ENCODE peak calls at places on chromosomes 5 and 9, in six cellular contexts. A, Q, L, O, K and V are unnamed samples.

GRCh38 chr5:61371474-61371873 is 39.4 kb downstream of the ZSWIM6 start:
- DNase-seq in O (no peak), Q (no peak), L (no peak), A (no peak), K (no peak), V (no peak)

GRCh38 chr9:306907-307306 is 92.2 kb downstream of the DOCK8 start:
- DNase-seq in O (no peak), A (peak; percentile 28), K (no peak), Q (no peak), L (peak; percentile 65), V (no peak)

GRCh38 chr9:15182755-15183154 is 124.3 kb downstream of the TTC39B start:
- DNase-seq in A (no peak), O (no peak), L (no peak), K (no peak), Q (no peak), V (no peak)

GRCh38 chr5:114362977-114363721 is 1.3 kb downstream of the KCNN2 start:
- DNase-seq in O (no peak), A (peak; percentile 30), K (no peak), Q (no peak), L (peak; percentile 15), V (no peak)

GRCh38 chr5:78647411-78647818 is 1.2 kb downstream of the LHFPL2 start:
- DNase-seq in L (no peak), K (no peak), O (no peak), Q (no peak), A (peak; percentile 13), V (peak; percentile 76)

GRCh38 chr5:172156541-172156994 is 31.5 kb downstream of the STK10 start:
- DNase-seq in A (no peak), L (no peak), Q (peak; percentile 68), K (no peak), O (no peak), V (no peak)

GRCh38 chr5:121757753-121758152 is 93.9 kb upstream of the FTMT start:
- DNase-seq in O (no peak), A (no peak), L (no peak), K (no peak), Q (no peak), V (no peak)

GRCh38 chr9:38160613-38161215 is 91.7 kb upstream of the SHB start:
- DNase-seq in O (no peak), L (peak; percentile 49), A (peak; percentile 78), K (no peak), Q (peak; percentile 36), V (peak; percentile 38)

GRCh38 chr5:73974871-73975351 is 348.9 kb downstream of the ARHGEF28 start:
- DNase-seq in L (no peak), O (no peak), K (no peak), Q (peak; percentile 20), A (no peak), V (no peak)

GRCh38 chr9:80077059-80077458 is 505.3 kb downstream of the TLE4 start:
- DNase-seq in K (no peak), O (no peak), A (no peak), Q (no peak), L (no peak), V (no peak)

GRCh38 chr9:37988041-37988440 is 81.0 kb downstream of the SHB start:
- DNase-seq in L (no peak), O (no peak), A (no peak), K (no peak), Q (no peak), V (no peak)

GRCh38 chr5:45454114-45454513 is 242.1 kb downstream of the HCN1 start:
- DNase-seq in K (no peak), A (peak; percentile 11), Q (no peak), O (peak; percentile 1), L (no peak), V (peak; percentile 57)

GRCh38 chr5:16578474-16578883 is 38.3 kb downstream of the RETREG1 start:
- DNase-seq in O (no peak), L (no peak), Q (no peak), A (no peak), K (no peak), V (no peak)

GRCh38 chr5:133702773-133703770 is 90.7 kb upstream of the FSTL4 start:
- DNase-seq in K (no peak), A (no peak), L (no peak), O (no peak), Q (no peak), V (no peak)

GRCh38 chr9:78620764-78621163 is 323.8 kb downstream of the PSAT1 start:
- DNase-seq in O (no peak), Q (no peak), A (no peak), K (no peak), L (no peak), V (no peak)

GRCh38 chr9:112396872-112397271 is 17.0 kb downstream of the HSDL2 start:
- DNase-seq in L (no peak), A (no peak), O (no peak), Q (no peak), K (no peak), V (no peak)

GRCh38 chr9:101400120-101400519 is 1.5 kb downstream of the ZNF189 start:
- DNase-seq in Q (peak; percentile 30), O (no peak), K (no peak), A (no peak), L (no peak), V (peak; percentile 41)

GRCh38 chr5:110909950-110910349 is 161.6 kb upstream of the TSLP start:
- DNase-seq in K (no peak), Q (no peak), L (no peak), O (no peak), A (no peak), V (no peak)

GRCh38 chr9:88989961-88990570 is 1.2 kb upstream of the S1PR3 start:
- DNase-seq in O (no peak), L (no peak), A (no peak), Q (no peak), K (no peak), V (no peak)

GRCh38 chr5:142248853-142249462 is 75.9 kb downstream of the SPRY4 start:
- DNase-seq in L (no peak), Q (peak; percentile 67), A (no peak), K (no peak), O (no peak), V (no peak)

GRCh38 chr5:6633469-6634326 is 458 bp downstream of the SRD5A1 start:
- DNase-seq in O (no peak), A (peak; percentile 60), K (peak; percentile 70), L (no peak), Q (no peak), V (peak; percentile 62)

GRCh38 chr9:131475956-131476776 is 26.6 kb upstream of the POMT1 start:
- DNase-seq in K (no peak), A (no peak), Q (no peak), O (no peak), L (no peak), V (no peak)

GRCh38 chr9:38257626-38258215 is 134.8 kb upstream of the ALDH1B1 start:
- DNase-seq in O (no peak), K (no peak), A (no peak), L (no peak), Q (no peak), V (no peak)

GRCh38 chr9:1331546-1331945 is 281.4 kb downstream of the DMRT2 start:
- DNase-seq in O (no peak), K (no peak), Q (no peak), L (no peak), A (no peak), V (no peak)

GRCh38 chr5:83711982-83712601 is 8.6 kb downstream of the HAPLN1 start:
- DNase-seq in L (no peak), O (no peak), A (peak; percentile 60), Q (no peak), K (peak; percentile 18), V (peak; percentile 63)

GRCh38 chr9:115770521-115770920 is 383.1 kb upstream of the PAPPA start:
- DNase-seq in Q (no peak), O (no peak), L (no peak), A (no peak), K (no peak), V (no peak)

GRCh38 chr9:88953401-88954029 is 37.8 kb upstream of the S1PR3 start:
- DNase-seq in A (no peak), Q (no peak), L (no peak), O (no peak), K (no peak), V (no peak)

GRCh38 chr9:108691614-108692013 is 164.2 kb downstream of the ACTL7B start:
- DNase-seq in K (no peak), A (no peak), Q (no peak), L (no peak), O (no peak), V (no peak)

GRCh38 chr5:82405166-82405565 is 127.0 kb upstream of the RPS23 start:
- DNase-seq in L (no peak), O (no peak), A (no peak), K (no peak), Q (no peak), V (no peak)

GRCh38 chr5:131394128-131394527 is 130.3 kb downstream of the CDC42SE2 start:
- DNase-seq in L (peak; percentile 93), Q (no peak), K (no peak), A (no peak), O (peak; percentile 76), V (no peak)

GRCh38 chr9:127865645-127866464 is 11.4 kb upstream of the ENG start:
- DNase-seq in L (peak; percentile 93), A (no peak), O (no peak), K (no peak), Q (no peak), V (no peak)

GRCh38 chr9:109469646-109470358 is 28.3 kb downstream of the PTPN3 start:
- DNase-seq in K (peak; percentile 25), A (peak; percentile 72), O (peak; percentile 60), Q (peak; percentile 60), L (peak; percentile 87), V (peak; percentile 89)